ENCODE peak calls at places on chromosomes 13 and 19, in five cellular contexts. U is AG09319, S is hepatocyte, I is neural progenitor cell, B is progenitor cell of endocrine pancreas. R is an unnamed sample.

GRCh38 chr13:28347456-28348371 is 147.2 kb downstream of the FLT1 start:
- DNase-seq in U (no peak), S (no peak), I (no peak), B (no peak), R (no peak)

GRCh38 chr13:24212674-24213073 is 52.2 kb downstream of the SPATA13 start:
- DNase-seq in U (no peak), S (no peak), I (no peak), B (no peak), R (no peak)

GRCh38 chr19:13070425-13071140 is 32.1 kb downstream of the LYL1 start:
- DNase-seq in U (no peak), S (no peak), I (no peak), B (no peak), R (no peak)

GRCh38 chr13:32903720-32904119 is 112.5 kb upstream of the KL start:
- DNase-seq in U (no peak), S (no peak), I (no peak), B (no peak), R (no peak)

GRCh38 chr19:44764975-44765948 is 12.4 kb upstream of the CBLC start:
- DNase-seq in U (no peak), S (peak; percentile 70), I (no peak), B (no peak), R (no peak)

GRCh38 chr13:96284971-96285370 is 195.1 kb downstream of the HS6ST3 start:
- DNase-seq in U (no peak), S (no peak), I (no peak), B (no peak), R (no peak)

GRCh38 chr19:43774103-43774939 is 6.5 kb downstream of the KCNN4 start:
- DNase-seq in U (no peak), S (peak; percentile 86), I (peak; percentile 85), B (peak; percentile 75), R (peak; percentile 82)

GRCh38 chr19:38836438-38837303 is 5.1 kb upstream of the ECH1 start:
- DNase-seq in U (no peak), S (no peak), I (no peak), B (no peak), R (no peak)

GRCh38 chr19:52670046-52670445 is 31.9 kb upstream of the ZNF83 start:
- DNase-seq in U (no peak), S (peak; percentile 26), I (no peak), B (no peak), R (no peak)

GRCh38 chr13:93956416-93956815 is 523.1 kb downstream of the DCT start:
- DNase-seq in U (no peak), S (no peak), I (no peak), B (no peak), R (no peak)

GRCh38 chr19:30376272-30376671 is 4.1 kb downstream of the ZNF536 start:
- DNase-seq in U (no peak), S (no peak), I (no peak), B (no peak), R (no peak)

GRCh38 chr13:24511019-24511823 is 1.4 kb downstream of the PARP4 start:
- DNase-seq in U (no peak), S (peak; percentile 67), I (peak; percentile 11), B (no peak), R (no peak)

GRCh38 chr13:108895220-108895704 is 265.9 kb downstream of the MYO16 start:
- DNase-seq in U (no peak), S (peak; percentile 72), I (peak; percentile 57), B (no peak), R (no peak)

GRCh38 chr13:65595881-65596280 is 1634.3 kb downstream of the PCDH9 start:
- DNase-seq in U (no peak), S (no peak), I (no peak), B (no peak), R (no peak)

GRCh38 chr13:34161829-34162544 is 344.0 kb downstream of the RFC3 start:
- DNase-seq in U (peak; percentile 37), S (peak; percentile 33), I (peak; percentile 41), B (no peak), R (no peak)

GRCh38 chr13:99559560-99559959 is 58.3 kb downstream of the TM9SF2 start:
- DNase-seq in U (no peak), S (no peak), I (no peak), B (no peak), R (no peak)

GRCh38 chr13:21078501-21078900 is 17.1 kb upstream of the LATS2 start:
- DNase-seq in U (no peak), S (no peak), I (no peak), B (no peak), R (no peak)

GRCh38 chr13:101875091-101875490 is 422.6 kb downstream of the ITGBL1 start:
- DNase-seq in U (no peak), S (peak; percentile 11), I (no peak), B (no peak), R (no peak)

GRCh38 chr13:48334534-48335127 is 31.1 kb downstream of the RB1 start:
- DNase-seq in U (peak; percentile 7), S (peak; percentile 39), I (peak; percentile 31), B (no peak), R (no peak)

GRCh38 chr13:104171132-104171531 is 1104.9 kb upstream of the SLC10A2 start:
- DNase-seq in U (no peak), S (peak; percentile 6), I (no peak), B (no peak), R (no peak)

DNA sequence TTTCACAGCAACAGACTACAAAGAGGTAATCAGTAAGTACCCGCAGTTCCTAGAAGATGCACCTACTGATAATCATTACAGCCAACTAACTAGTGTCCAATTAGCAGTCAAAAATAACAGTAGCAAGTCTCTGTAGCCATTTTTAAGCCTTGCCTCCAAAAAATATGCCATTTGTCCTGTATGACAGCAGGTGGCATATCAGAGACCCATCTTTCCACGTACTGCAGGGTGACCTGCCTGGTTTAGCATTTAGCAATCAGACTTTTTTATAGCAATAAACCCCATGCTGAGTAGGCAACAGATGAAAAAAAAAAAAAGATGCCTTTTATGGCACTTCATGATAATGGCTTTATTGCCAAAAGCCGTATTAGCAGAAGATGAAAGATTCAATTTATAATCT is 155.3 kb upstream of the LSM14A start:
- DNase-seq in U (no peak), S (no peak), I (no peak), B (no peak), R (no peak)
- TF ChIP-seq CTCF in U (no peak), S (no peak), I (no peak), B (no peak), R (no peak)

GRCh38 chr13:45728759-45729158 is 26.6 kb downstream of the CBY2 start:
- DNase-seq in U (no peak), S (peak; percentile 22), I (peak; percentile 66), B (no peak), R (no peak)
- TF ChIP-seq CTCF in U (no peak), S (peak; percentile 24), I (peak; percentile 66), B (peak; percentile 65), R (peak; percentile 68)

DNA sequence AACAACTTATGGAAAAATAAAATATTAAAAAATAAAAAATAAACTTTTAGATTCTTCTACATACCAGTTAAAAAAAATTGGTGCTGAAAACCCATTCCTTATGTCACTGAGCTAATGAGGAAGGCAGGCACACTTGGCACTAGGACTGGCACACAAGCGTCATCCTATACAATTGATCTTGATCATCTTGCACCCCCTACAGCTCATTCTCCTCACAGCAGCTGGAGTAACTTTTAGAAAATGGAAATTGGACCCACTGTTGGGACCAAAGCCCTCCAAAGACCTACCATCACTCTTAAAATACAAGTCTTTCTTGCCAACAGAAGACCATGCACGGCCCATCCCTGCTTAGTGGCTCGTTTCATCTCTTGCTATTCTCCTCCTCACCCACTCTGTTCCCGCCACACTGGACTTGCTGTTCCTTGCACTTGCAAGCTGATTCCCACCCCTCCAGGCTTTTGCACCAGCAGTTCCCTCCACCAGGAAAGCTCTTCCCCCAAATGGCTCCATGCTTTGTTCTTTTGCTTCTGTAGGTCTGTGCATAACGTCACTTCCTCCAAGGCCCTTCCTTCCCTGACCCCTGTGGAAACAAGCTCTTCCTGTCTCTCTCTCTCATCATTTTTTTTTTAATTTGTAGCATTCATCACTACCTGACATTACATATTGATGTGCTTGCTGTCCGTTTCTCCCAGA is 11.6 kb downstream of the CTU1 start:
- DNase-seq in U (no peak), S (no peak), I (peak; percentile 15), B (no peak), R (no peak)
- TF ChIP-seq CTCF in U (no peak), S (no peak), I (peak; percentile 36), B (peak; percentile 39), R (peak; percentile 43)

GRCh38 chr19:5691205-5691929 is 1.3 kb downstream of the RPL36 start:
- DNase-seq in U (peak; percentile 28), S (peak; percentile 57), I (peak; percentile 45), B (no peak), R (no peak)
- TF ChIP-seq CTCF in U (no peak), S (no peak), I (no peak), B (no peak), R (no peak)

GRCh38 chr13:77349365-77349764 is 22.5 kb upstream of the MYCBP2 start:
- DNase-seq in U (no peak), S (no peak), I (no peak), B (no peak), R (no peak)
- TF ChIP-seq CTCF in U (no peak), S (no peak), I (no peak), B (no peak), R (no peak)

DNA sequence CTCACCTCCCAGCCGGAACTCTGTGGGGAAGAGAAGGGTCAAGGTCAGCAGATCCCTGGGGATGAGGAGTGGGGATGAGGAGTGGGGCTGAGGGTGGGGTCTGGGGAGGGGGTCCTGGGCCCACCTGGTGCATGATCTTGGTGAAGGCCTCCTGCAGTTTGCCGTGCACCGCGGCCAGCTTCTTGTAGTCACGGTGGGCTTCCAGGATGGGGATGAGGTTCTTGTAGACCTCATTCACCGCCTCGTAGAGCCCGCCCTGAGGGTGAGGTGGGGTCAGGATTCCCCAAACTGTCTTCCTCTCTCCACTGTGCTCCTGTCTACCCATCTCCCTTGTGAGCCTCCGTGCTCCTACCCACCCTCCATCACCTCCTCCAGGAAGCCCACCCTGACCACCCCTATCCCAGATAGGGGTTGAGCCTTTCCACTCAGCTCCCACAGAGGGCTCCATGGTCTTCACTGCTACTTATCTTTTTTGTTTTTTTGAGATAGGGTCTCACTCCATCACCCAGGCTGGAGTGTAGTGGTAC is 6.8 kb upstream of the KANK2 start:
- DNase-seq in U (no peak), S (no peak), I (no peak), B (no peak), R (no peak)
- TF ChIP-seq CTCF in U (no peak), S (no peak), I (no peak), B (no peak), R (peak; percentile 29)

GRCh38 chr19:50703915-50704548 is 15.6 kb downstream of the SHANK1 start:
- DNase-seq in U (no peak), S (no peak), I (peak; percentile 58), B (no peak), R (no peak)
- TF ChIP-seq CTCF in U (no peak), S (peak; percentile 26), I (peak; percentile 50), B (no peak), R (peak; percentile 56)